ENCODE peak calls at places on chromosomes 12 and 14, in seven cellular contexts. A, Q, N, G, P, T and L are unnamed samples.

GRCh38 chr12:69014047-69014446 is 81.1 kb upstream of the CPM start:
- DNase-seq in N (no peak), A (no peak), P (no peak), T (no peak), Q (no peak), G (no peak), L (no peak)

GRCh38 chr12:33439587-33440011 is at the start of gene SYT10:
- DNase-seq in N (no peak), G (no peak), Q (peak), T (no peak), A (no peak), P (no peak), L (no peak)

GRCh38 chr12:42706331-42706730 is 116.8 kb upstream of the PRICKLE1 start:
- DNase-seq in P (peak), A (no peak), G (no peak), T (no peak), N (no peak), Q (no peak), L (no peak)

GRCh38 chr12:124609041-124609984 is 41.9 kb upstream of the NCOR2 start:
- DNase-seq in P (no peak), N (peak), T (peak), A (peak), G (peak), Q (peak), L (peak)

GRCh38 chr14:91144425-91145145 is 30.7 kb downstream of the DGLUCY start:
- DNase-seq in Q (no peak), G (peak), N (no peak), P (peak), T (no peak), A (no peak), L (no peak)

GRCh38 chr12:15688838-15689237 is 100.3 kb downstream of the EPS8 start:
- DNase-seq in G (no peak), A (no peak), T (no peak), N (no peak), P (no peak), Q (no peak), L (no peak)

GRCh38 chr12:53383258-53383657 is 3.3 kb downstream of the SP1 start:
- DNase-seq in G (no peak), A (no peak), P (no peak), Q (no peak), N (no peak), T (no peak), L (peak)

GRCh38 chr12:116456683-116457082 is 102.5 kb upstream of the MAP1LC3B2 start:
- DNase-seq in P (no peak), N (no peak), T (no peak), A (no peak), Q (no peak), G (peak), L (no peak)